ENCODE peak calls at places on chromosomes 12 and 14, in four cellular contexts. R, G, C and A are unnamed samples.

GRCh38 chr14:93115920-93116675 is at the start of gene ITPK1:
- DNase-seq in R (peak), G (peak), C (peak), A (no peak)

GRCh38 chr14:21343035-21343794 is 40.6 kb downstream of the SUPT16H start:
- DNase-seq in R (no peak), G (no peak), C (no peak), A (no peak)

GRCh38 chr12:18340796-18341195 is 79.5 kb downstream of the PIK3C2G start:
- DNase-seq in R (no peak), G (no peak), C (no peak), A (no peak)

GRCh38 chr14:90644882-90645281 is 171.3 kb downstream of the TTC7B start:
- DNase-seq in R (no peak), G (no peak), C (no peak), A (no peak)

GRCh38 chr14:49306152-49306751 is 279.9 kb downstream of the RPS29 start:
- DNase-seq in R (no peak), G (no peak), C (no peak), A (no peak)

GRCh38 chr12:124386661-124387509 is 92.0 kb downstream of the RFLNA start:
- DNase-seq in R (no peak), G (no peak), C (no peak), A (no peak)

GRCh38 chr12:63150255-63151060 is 543 bp downstream of the AVPR1A start:
- DNase-seq in R (peak), G (no peak), C (no peak), A (peak)

GRCh38 chr12:52837341-52837741 is 3.2 kb upstream of the KRT79 start:
- DNase-seq in R (no peak), G (no peak), C (no peak), A (no peak)

GRCh38 chr12:95942106-95942531 is 295 bp downstream of the CCDC38 start:
- DNase-seq in R (no peak), G (no peak), C (no peak), A (no peak)

GRCh38 chr12:52151859-52152783 is 39.7 kb downstream of the KRT80 start:
- DNase-seq in R (peak), G (no peak), C (peak), A (peak)

GRCh38 chr12:53978477-53979356 is 4.0 kb upstream of the HOTAIR start:
- DNase-seq in R (no peak), G (no peak), C (no peak), A (no peak)

GRCh38 chr12:127389923-127390322 is 877.0 kb upstream of the TMEM132C start:
- DNase-seq in R (no peak), G (no peak), C (no peak), A (no peak)

GRCh38 chr12:122865268-122866231 is 30.3 kb downstream of the HIP1R start:
- DNase-seq in R (peak), G (no peak), C (peak), A (peak)

GRCh38 chr12:122867701-122868461 is 28.0 kb downstream of the VPS37B start:
- DNase-seq in R (peak), G (no peak), C (peak), A (peak)

GRCh38 chr12:122866950-122867607 is 28.8 kb downstream of the VPS37B start:
- DNase-seq in R (peak), G (no peak), C (peak), A (peak)

GRCh38 chr12:122864894-122865253 is 29.6 kb downstream of the HIP1R start:
- DNase-seq in R (no peak), G (no peak), C (no peak), A (no peak)

GRCh38 chr12:122866379-122866778 is 29.5 kb downstream of the VPS37B start:
- DNase-seq in R (no peak), G (no peak), C (peak), A (peak)
- TF ChIP-seq EP300 in R (no peak), G (no peak), C (no peak), A (no peak)

DNA sequence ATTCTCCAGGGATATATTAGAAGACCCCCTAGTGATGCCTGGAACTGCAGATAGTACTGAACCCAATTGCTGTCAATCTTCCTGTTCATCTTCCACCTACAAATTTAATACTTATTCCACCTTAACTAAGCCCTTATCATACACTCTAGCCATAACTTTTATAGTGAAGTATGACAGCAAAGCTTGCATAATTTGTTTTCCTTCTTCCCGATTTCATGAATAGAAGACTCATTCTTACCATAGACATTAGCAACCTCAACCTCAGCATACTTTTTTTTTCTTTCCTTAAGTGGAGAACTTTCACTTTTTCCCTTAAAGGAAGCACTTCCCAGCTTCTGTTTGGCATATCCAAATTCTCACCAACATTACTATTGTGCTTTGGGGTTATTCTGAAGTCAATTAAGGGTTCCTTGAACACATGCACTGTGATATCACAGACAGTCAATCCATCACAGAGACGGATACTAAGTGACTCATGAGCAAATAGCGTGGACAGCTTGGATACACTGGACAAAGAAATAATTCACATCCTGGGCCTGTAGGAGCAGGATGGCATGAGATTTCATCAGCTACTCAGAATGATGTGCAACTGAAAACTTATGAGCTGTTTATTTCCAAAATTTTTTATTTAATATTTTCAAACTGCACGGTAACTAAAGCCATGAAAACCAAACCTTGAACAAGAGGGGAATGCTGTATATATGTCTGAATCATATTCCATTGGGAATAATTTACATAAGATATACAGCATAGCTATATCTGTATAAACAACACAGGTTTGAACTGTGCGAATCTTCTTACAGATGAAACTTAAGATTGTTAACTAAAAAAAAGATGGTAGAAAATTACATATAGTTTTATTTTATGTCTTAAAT is 63.9 kb downstream of the SYT1 start:
- DNase-seq in R (no peak), G (no peak), C (no peak), A (no peak)
- TF ChIP-seq EP300 in R (no peak), G (no peak), C (no peak), A (no peak)

DNA sequence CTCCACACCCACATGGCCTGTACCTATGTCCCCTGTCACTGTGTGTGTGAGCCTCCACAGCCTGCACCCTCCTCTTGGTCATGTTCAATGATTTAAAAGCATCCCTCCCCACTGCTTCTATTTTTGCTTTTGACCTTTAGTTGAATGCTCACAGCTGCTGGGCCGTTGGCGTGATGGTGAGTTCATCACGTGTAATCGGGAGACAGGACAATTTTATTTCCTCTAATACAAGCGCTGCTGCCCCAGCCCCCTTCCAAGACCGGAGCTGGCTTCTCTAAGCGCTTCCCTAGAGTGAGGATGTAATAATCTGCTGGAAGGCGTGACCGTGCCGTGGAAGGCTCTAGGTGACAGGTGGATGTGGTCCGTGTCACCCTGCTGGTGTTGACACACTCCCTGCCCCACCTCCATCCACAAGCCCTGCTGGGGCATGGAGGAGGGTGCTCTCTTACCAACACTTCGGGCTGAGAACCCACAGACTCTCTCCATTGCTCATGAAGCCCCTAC is 25.4 kb downstream of the CCDC85C start:
- DNase-seq in R (no peak), G (no peak), C (no peak), A (no peak)
- TF ChIP-seq EP300 in R (no peak), G (no peak), C (no peak), A (no peak)

DNA sequence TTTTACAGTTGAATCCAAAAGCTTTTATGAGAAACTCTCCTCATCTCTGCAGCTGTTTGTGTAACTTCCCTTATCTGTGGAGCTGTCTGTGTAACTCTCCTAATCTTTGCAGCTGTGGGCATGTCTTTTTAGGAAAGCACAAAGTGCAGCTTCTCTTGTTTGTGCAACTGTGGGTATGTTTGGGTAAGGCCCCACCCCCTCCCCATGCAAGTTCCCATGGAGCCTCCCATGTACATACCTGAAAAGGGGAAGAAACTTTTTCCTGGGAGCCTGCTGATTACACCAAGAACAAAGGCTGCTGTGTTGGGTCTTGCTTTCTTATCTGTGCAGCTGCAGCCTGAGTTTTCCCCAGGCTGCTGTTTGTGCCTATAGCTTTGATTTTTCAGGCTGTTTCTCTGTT is 42.7 kb upstream of the CDKN3 start:
- DNase-seq in R (no peak), G (no peak), C (no peak), A (no peak)
- TF ChIP-seq EP300 in R (no peak), G (no peak), C (no peak), A (no peak)